ENCODE peak calls at places on chromosomes 6 and 20, in five cellular contexts. W, T, U, N and Z are unnamed samples.

GRCh38 chr20:25745100-25745499 is 48.4 kb upstream of the ZNF337 start:
- DNase-seq in W (no peak), U (no peak), N (no peak), T (no peak), Z (no peak)

GRCh38 chr6:165889636-165890403 is 226.8 kb upstream of the PDE10A start:
- DNase-seq in U (peak; percentile 64), W (no peak), N (no peak), T (peak; percentile 35), Z (peak; percentile 54)

GRCh38 chr6:8908638-8909037 is 473.3 kb upstream of the SLC35B3 start:
- DNase-seq in N (no peak), T (no peak), W (no peak), U (no peak), Z (no peak)

GRCh38 chr6:47440722-47441121 is 36.9 kb upstream of the CD2AP start:
- DNase-seq in N (no peak), W (no peak), U (no peak), T (peak; percentile 66), Z (no peak)

GRCh38 chr6:145132709-145133108 is 602.6 kb downstream of the EPM2A start:
- DNase-seq in U (no peak), W (no peak), N (no peak), T (no peak), Z (no peak)

GRCh38 chr6:105380634-105381033 is 22.2 kb downstream of the PREP start:
- DNase-seq in W (no peak), T (no peak), U (no peak), N (no peak), Z (no peak)

GRCh38 chr20:50580016-50580747 is 70.0 kb downstream of the PTPN1 start:
- DNase-seq in T (peak; percentile 57), W (peak; percentile 14), N (no peak), U (peak; percentile 63), Z (peak; percentile 97)

GRCh38 chr6:53956068-53956711 is 155.1 kb upstream of the MLIP start:
- DNase-seq in W (no peak), T (peak; percentile 40), U (peak; percentile 57), N (no peak), Z (peak; percentile 71)

GRCh38 chr6:56334937-56335336 is 87.6 kb upstream of the COL21A1 start:
- DNase-seq in N (no peak), T (no peak), W (no peak), U (peak; percentile 93), Z (no peak)

GRCh38 chr6:90217621-90218496 is 78.8 kb downstream of the BACH2 start:
- DNase-seq in T (no peak), N (no peak), U (no peak), W (peak; percentile 42), Z (peak; percentile 6)

GRCh38 chr6:33116881-33117711 is 41.3 kb downstream of the HLA-DPB1 start:
- DNase-seq in N (no peak), W (no peak), U (no peak), T (no peak), Z (no peak)

GRCh38 chr6:24125980-24126379 is at the start of gene NRSN1:
- DNase-seq in N (peak; percentile 25), T (no peak), W (no peak), U (no peak), Z (no peak)

GRCh38 chr6:15517600-15517999 is 145.2 kb downstream of the DTNBP1 start:
- DNase-seq in U (no peak), W (no peak), T (no peak), N (no peak), Z (no peak)

GRCh38 chr6:33988121-33989015 is 157.5 kb downstream of the GRM4 start:
- DNase-seq in U (no peak), N (no peak), W (no peak), T (no peak), Z (no peak)

GRCh38 chr20:2234788-2235187 is 61.0 kb upstream of the TGM3 start:
- DNase-seq in U (peak; percentile 3), W (no peak), T (no peak), N (no peak), Z (no peak)

GRCh38 chr6:96812077-96812703 is 25.1 kb downstream of the GPR63 start:
- DNase-seq in W (no peak), T (no peak), N (no peak), U (peak; percentile 46), Z (no peak)

GRCh38 chr6:146550911-146551310 is 7.3 kb downstream of the RAB32 start:
- DNase-seq in N (no peak), U (peak; percentile 50), T (no peak), W (no peak), Z (no peak)

GRCh38 chr6:27795697-27796494 is 116.3 kb downstream of the OR2B2 start:
- DNase-seq in N (no peak), T (peak; percentile 91), W (peak; percentile 72), U (peak; percentile 96), Z (peak; percentile 51)